ENCODE peak calls at places on chromosomes 16 and 17, in four cellular contexts. K, C, V and M are unnamed samples.

GRCh38 chr16:81315271-81316175 is 761 bp downstream of the GAN start:
- DNase-seq in K (peak), C (no peak), V (no peak), M (peak)

GRCh38 chr16:89956511-89957213 is 8.1 kb downstream of the DEF8 start:
- DNase-seq in K (no peak), C (no peak), V (no peak), M (no peak)

GRCh38 chr17:46782250-46782953 is 36.1 kb downstream of the WNT3 start:
- DNase-seq in K (no peak), C (no peak), V (no peak), M (no peak)

GRCh38 chr17:17742133-17742621 is 60.9 kb downstream of the RAI1 start:
- DNase-seq in K (no peak), C (no peak), V (no peak), M (no peak)

GRCh38 chr17:9875441-9875840 is 29.6 kb downstream of the RCVRN start:
- DNase-seq in K (no peak), C (no peak), V (no peak), M (no peak)

GRCh38 chr17:72684405-72685020 is 408.0 kb downstream of the SLC39A11 start:
- DNase-seq in K (no peak), C (no peak), V (no peak), M (no peak)

GRCh38 chr16:27367463-27368357 is 34.3 kb upstream of the IL21R start:
- DNase-seq in K (peak), C (no peak), V (peak), M (no peak)

GRCh38 chr16:27566417-27566816 is 16.5 kb downstream of the KATNIP start:
- DNase-seq in K (no peak), C (no peak), V (no peak), M (no peak)

GRCh38 chr16:4767872-4768548 is 1.0 kb upstream of the ZNF500 start:
- DNase-seq in K (no peak), C (no peak), V (no peak), M (no peak)

GRCh38 chr16:71894229-71894920 is 956 bp upstream of the IST1 start:
- DNase-seq in K (peak), C (no peak), V (no peak), M (peak)

GRCh38 chr16:22358000-22358399 is 16.4 kb downstream of the CDR2 start:
- DNase-seq in K (no peak), C (no peak), V (no peak), M (no peak)

GRCh38 chr17:45963258-45963657 is 35.8 kb upstream of the STH start:
- DNase-seq in K (no peak), C (no peak), V (no peak), M (no peak)